ENCODE peak calls at places on chromosome 1, in nine cellular contexts. I, R, K, L, W, Q, Y, U and A are unnamed samples.
A peak's percentile ranks its signal among the peaks of the same experiment; 100 is the strongest.

GRCh38 chr1:209354111-209354839 is 229.2 kb upstream of the CAMK1G start:
- DNase-seq in Q (peak; percentile 75), R (peak; percentile 89), Y (peak; percentile 89), U (peak; percentile 38), L (peak; percentile 75), K (peak; percentile 58), W (peak; percentile 48), I (peak; percentile 92), A (peak; percentile 79)

GRCh38 chr1:85339671-85340399 is 63.4 kb upstream of the BCL10 start:
- DNase-seq in W (no peak), Q (no peak), U (no peak), K (no peak), R (no peak), I (no peak), L (no peak), Y (no peak), A (no peak)

GRCh38 chr1:61420909-61421835 is 303.8 kb downstream of the TM2D1 start:
- DNase-seq in I (no peak), Y (no peak), R (no peak), W (no peak), K (peak; percentile 34), U (no peak), L (no peak), Q (no peak), A (no peak)

GRCh38 chr1:20440785-20441200 is 45.2 kb downstream of the CAMK2N1 start:
- DNase-seq in W (peak; percentile 36), U (peak; percentile 55), I (peak; percentile 47), L (no peak), Y (peak; percentile 68), R (no peak), K (peak; percentile 21), Q (peak; percentile 61), A (no peak)

GRCh38 chr1:231162970-231163830 is 1.3 kb downstream of the TRIM67 start:
- DNase-seq in L (no peak), Y (no peak), W (no peak), K (no peak), R (no peak), U (no peak), I (no peak), Q (no peak), A (no peak)

GRCh38 chr1:68131261-68131660 is 80.8 kb upstream of the DIRAS3 start:
- DNase-seq in Y (no peak), L (no peak), U (no peak), Q (no peak), W (no peak), K (no peak), R (no peak), I (no peak), A (no peak)

GRCh38 chr1:174692313-174692712 is 244.5 kb downstream of the GPR52 start:
- DNase-seq in L (peak; percentile 13), U (no peak), W (no peak), I (peak; percentile 68), Q (no peak), Y (peak; percentile 9), R (no peak), K (no peak), A (no peak)

GRCh38 chr1:155075535-155075934 is 3.1 kb upstream of the EFNA3 start:
- DNase-seq in L (no peak), R (no peak), Y (no peak), I (no peak), Q (peak; percentile 48), W (no peak), K (no peak), U (no peak), A (no peak)

GRCh38 chr1:208172389-208173140 is 71.6 kb downstream of the PLXNA2 start:
- DNase-seq in L (no peak), W (no peak), I (peak; percentile 19), Y (no peak), K (no peak), R (no peak), Q (peak; percentile 65), U (no peak), A (no peak)

GRCh38 chr1:27528701-27529637 is 39.0 kb upstream of the WASF2 start:
- DNase-seq in U (no peak), R (peak; percentile 67), K (peak; percentile 78), Y (no peak), I (peak; percentile 79), L (peak; percentile 49), W (peak; percentile 95), Q (peak; percentile 61), A (no peak)

GRCh38 chr1:149886396-149887195 is 12.8 kb upstream of the BOLA1 start:
- DNase-seq in W (peak; percentile 87), I (peak; percentile 100), R (peak; percentile 97), Q (peak; percentile 97), U (peak; percentile 66), K (peak; percentile 75), Y (peak; percentile 99), L (peak; percentile 99), A (peak; percentile 100)

DNA sequence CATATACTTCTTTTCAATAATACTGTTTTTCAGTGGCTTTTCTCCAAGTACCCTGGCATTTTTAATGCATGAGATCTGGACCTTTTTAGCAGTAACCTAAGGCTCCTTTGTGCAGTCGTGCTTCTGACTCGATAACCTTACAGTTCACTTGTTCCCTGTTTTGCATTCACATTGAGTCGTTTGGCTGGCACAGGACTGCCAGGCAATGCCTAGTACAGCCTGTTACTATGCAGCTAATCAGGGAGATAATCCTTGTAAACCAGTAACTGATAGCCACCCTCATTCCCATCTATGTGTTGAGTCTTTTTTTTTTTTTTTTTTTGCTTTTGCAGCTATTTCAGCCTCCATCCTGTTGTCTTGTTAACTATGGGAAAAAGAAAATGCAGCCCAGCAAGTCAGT is 3.8 kb downstream of the ATP1B1 start:
- DNase-seq in K (no peak), R (no peak), U (no peak), W (no peak), Y (no peak), Q (no peak), I (no peak), L (no peak), A (no peak)
- H3K4me3 ChIP-seq in K (peak overlapping the region; percentile 94), R (no peak overlapping the region), U (peak overlapping the region; percentile 95), W (peak overlapping the region; percentile 93), Y (peak overlapping the region; percentile 92), Q (no peak overlapping the region), I (no peak overlapping the region), L (peak overlapping the region; percentile 41), A (no peak overlapping the region)

GRCh38 chr1:117342397-117342796 is 24.9 kb upstream of the MAN1A2 start:
- DNase-seq in Y (no peak), K (no peak), I (no peak), R (no peak), Q (no peak), W (no peak), L (no peak), U (no peak), A (no peak)

GRCh38 chr1:117335376-117336086 is 31.7 kb upstream of the MAN1A2 start:
- DNase-seq in I (no peak), L (no peak), U (no peak), Y (no peak), K (no peak), W (no peak), R (no peak), Q (no peak), A (no peak)

GRCh38 chr1:117341123-117341522 is 26.1 kb upstream of the MAN1A2 start:
- DNase-seq in U (no peak), Q (no peak), R (no peak), K (no peak), I (no peak), W (no peak), L (no peak), Y (no peak), A (no peak)

GRCh38 chr1:117336087-117336817 is 31.0 kb upstream of the MAN1A2 start:
- DNase-seq in K (no peak), U (no peak), I (peak; percentile 46), Y (no peak), L (no peak), R (no peak), W (no peak), Q (no peak), A (no peak)

DNA sequence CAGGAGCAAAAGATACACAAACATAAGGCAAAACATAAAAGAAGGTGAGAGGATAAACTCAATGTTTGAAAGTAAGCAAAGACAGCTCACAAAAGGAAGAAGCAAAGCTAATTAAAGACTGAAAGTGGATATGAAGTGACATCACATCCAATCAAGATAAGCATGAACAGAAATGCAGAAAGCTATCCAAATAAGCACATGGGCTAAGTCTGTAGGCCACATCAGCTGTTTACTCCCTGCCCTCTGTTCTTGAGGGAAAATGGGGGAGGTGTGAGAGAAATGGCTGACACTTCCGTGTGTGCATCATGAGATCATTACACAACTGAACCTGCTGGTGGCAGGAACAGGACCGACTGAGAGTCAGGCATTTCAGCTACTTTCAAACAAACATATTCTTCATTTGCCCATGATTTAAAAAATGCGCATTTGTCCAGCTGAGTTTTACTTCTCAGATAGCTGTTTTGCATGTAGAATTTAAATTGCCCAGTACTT is 27.3 kb upstream of the MAN1A2 start:
- DNase-seq in K (no peak), Y (peak; percentile 69), Q (peak; percentile 44), L (peak; percentile 41), I (peak; percentile 83), W (no peak), U (no peak), R (peak; percentile 27), A (peak; percentile 21)
- TF ChIP-seq CTCF in K (no peak), Y (no peak), Q (no peak), L (no peak), I (peak; percentile 16), W (no peak), U (no peak), R (no peak), A (no peak)

DNA sequence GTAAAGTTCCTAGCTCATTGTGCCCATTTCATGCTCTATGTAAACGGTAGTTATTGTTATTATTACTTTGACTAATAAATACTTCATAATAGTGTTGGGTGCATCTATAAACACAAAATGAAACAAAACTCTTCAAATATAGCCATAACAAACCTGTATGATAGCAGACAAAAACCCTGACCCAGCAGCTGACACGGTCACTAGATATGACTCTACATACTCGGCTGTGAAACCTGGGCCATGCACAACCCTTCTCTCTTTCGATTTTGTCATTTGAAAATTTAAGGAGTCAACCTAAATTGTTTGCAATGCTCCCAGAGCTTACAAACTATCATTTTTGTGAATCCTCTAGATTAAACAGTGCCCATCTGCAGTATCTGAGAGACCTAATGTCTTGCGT is 8.0 kb upstream of the RGS13 start:
- DNase-seq in L (no peak), W (no peak), R (no peak), I (no peak), U (no peak), Y (no peak), K (no peak), Q (no peak), A (no peak)
- H3K4me3 ChIP-seq in L (no peak overlapping the region), W (no peak overlapping the region), R (no peak overlapping the region), I (no peak overlapping the region), U (no peak overlapping the region), Y (no peak overlapping the region), K (no peak overlapping the region), Q (no peak overlapping the region), A (no peak overlapping the region)

GRCh38 chr1:211902624-211903291 is 72.2 kb upstream of the LPGAT1 start:
- DNase-seq in Y (no peak), I (no peak), U (no peak), L (no peak), R (no peak), W (no peak), Q (no peak), K (no peak), A (no peak)
- TF ChIP-seq CTCF in Y (no peak), I (no peak), U (no peak), L (no peak), R (no peak), W (no peak), Q (no peak), K (no peak), A (no peak)

DNA sequence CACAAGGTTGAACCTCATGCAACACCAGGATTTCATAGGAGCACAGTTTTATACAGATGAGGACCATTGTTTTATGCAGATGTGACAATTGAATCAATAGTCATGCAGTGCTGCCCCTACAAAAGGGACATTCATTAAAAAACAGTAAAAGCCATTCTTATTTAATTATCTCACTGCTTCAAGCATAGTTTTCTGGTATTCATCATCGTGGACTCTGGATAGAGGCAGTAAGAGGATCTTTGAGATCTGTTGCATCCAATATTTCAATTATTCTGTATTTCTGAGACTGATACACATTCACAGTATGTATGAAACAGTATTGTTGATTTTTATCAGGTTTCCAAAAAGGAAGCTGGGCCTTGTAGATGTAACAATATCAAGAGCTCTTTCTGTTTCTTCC is 237.6 kb downstream of the RYR2 start:
- DNase-seq in R (no peak), I (no peak), Y (no peak), W (no peak), K (no peak), U (no peak), Q (no peak), L (no peak), A (no peak)
- H3K4me3 ChIP-seq in R (no peak overlapping the region), I (no peak overlapping the region), Y (no peak overlapping the region), W (no peak overlapping the region), K (no peak overlapping the region), U (peak overlapping the region; percentile 14), Q (no peak overlapping the region), L (no peak overlapping the region), A (no peak overlapping the region)